ENCODE peak calls at places on chromosomes 3 and 15, in ten cellular contexts. R is GM12891, C is H1, E is sigmoid colon, B is Peyer's patch, W is adrenal gland, I is gastrocnemius medialis, Y is heart left ventricle, P is transverse colon, G is IMR-90. D is an unnamed sample.

GRCh38 chr15:70435872-70436271 is 327.5 kb downstream of the UACA start:
- DNase-seq in R (no peak), G (no peak), W (no peak), B (peak; percentile 15), E (no peak), C (no peak), Y (no peak), P (no peak), I (no peak), D (no peak)

GRCh38 chr3:130508970-130509369 is 8.0 kb upstream of the COL6A6 start:
- DNase-seq in C (no peak), R (no peak), Y (peak; percentile 72), B (no peak), W (no peak), G (no peak), P (no peak), I (no peak), E (no peak), D (no peak)

GRCh38 chr3:71433631-71434030 is 149.9 kb downstream of the FOXP1 start:
- DNase-seq in W (no peak), R (no peak), Y (no peak), I (no peak), G (no peak), C (no peak), B (no peak), P (no peak), E (no peak), D (no peak)

GRCh38 chr3:30221622-30222021 is 384.8 kb upstream of the TGFBR2 start:
- DNase-seq in E (no peak), B (no peak), W (no peak), C (no peak), P (no peak), I (no peak), Y (no peak), G (peak; percentile 32), R (no peak), D (no peak)

GRCh38 chr3:113271189-113271588 is 59.8 kb downstream of the BOC start:
- DNase-seq in I (no peak), W (no peak), P (no peak), G (no peak), C (no peak), Y (no peak), R (no peak), E (peak; percentile 59), B (no peak), D (peak; percentile 84)

GRCh38 chr3:103791786-103792515 is 1357.1 kb downstream of the ZPLD1 start:
- DNase-seq in C (no peak), P (no peak), R (no peak), B (no peak), E (no peak), I (no peak), Y (no peak), G (no peak), W (no peak), D (no peak)

GRCh38 chr3:107404727-107405519 is 27.7 kb downstream of the CCDC54 start:
- DNase-seq in E (no peak), C (no peak), B (no peak), I (no peak), P (no peak), Y (no peak), R (no peak), G (peak; percentile 65), W (no peak), D (no peak)

GRCh38 chr3:111667621-111668239 is 72.6 kb upstream of the ZBED2 start:
- DNase-seq in B (peak; percentile 81), G (peak; percentile 69), R (peak; percentile 39), I (peak; percentile 22), W (peak; percentile 48), P (peak; percentile 41), C (no peak), E (no peak), Y (peak; percentile 49), D (peak; percentile 48)

DNA sequence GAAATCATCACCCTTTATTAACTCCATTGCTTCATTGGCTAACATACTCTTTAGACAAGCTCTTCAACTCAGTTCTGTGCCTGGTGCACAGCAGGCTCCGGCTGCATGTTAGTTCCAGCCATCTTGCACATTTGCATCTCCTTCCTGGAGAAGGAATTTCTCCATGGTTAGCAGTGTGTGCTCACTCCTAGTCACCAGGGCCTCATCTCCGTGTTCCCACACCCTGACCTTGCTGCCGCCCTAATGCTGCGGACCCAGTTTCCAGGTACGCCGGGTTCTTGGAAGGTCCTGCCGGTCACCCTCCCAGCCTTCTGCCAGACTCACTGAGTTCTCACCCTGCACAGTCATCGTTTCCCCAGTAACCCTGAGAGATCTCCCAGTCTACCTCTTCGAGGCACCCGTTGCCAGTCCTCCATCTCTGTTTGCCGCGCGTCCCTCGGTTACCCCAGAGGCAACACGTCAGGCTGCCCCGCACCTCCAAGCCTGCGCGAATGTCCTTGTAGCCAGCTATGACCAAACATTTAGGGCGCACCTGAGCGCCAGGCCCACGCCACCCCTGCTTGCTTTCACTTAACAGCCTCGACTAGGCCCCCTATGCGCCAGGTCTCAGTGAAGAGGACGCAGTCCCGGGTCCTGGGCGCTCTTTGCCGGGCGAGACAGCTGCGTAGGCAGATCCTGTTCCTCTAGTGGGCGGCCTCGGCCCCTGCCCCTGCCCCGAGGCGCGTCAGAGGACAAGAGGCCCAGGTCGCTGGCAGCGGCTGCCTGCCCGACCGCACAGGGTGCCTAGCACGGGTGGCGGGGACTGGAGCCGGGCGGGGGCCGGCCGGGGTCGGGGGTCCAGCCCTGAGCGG is 744 bp upstream of the ZNF592 start:
- DNase-seq in Y (peak; percentile 90), I (peak; percentile 74), P (peak; percentile 78), G (peak; percentile 60), B (peak; percentile 89), C (peak; percentile 89), R (no peak), E (peak; percentile 89), W (peak; percentile 82), D (peak; percentile 95)
- TF ChIP-seq POLR2A in Y (peak; percentile 39), I (peak; percentile 20), P (peak; percentile 93), G (no peak), B (peak; percentile 87), C (peak; percentile 68), R (peak; percentile 23), E (no peak), W (no peak), D (no peak)

DNA sequence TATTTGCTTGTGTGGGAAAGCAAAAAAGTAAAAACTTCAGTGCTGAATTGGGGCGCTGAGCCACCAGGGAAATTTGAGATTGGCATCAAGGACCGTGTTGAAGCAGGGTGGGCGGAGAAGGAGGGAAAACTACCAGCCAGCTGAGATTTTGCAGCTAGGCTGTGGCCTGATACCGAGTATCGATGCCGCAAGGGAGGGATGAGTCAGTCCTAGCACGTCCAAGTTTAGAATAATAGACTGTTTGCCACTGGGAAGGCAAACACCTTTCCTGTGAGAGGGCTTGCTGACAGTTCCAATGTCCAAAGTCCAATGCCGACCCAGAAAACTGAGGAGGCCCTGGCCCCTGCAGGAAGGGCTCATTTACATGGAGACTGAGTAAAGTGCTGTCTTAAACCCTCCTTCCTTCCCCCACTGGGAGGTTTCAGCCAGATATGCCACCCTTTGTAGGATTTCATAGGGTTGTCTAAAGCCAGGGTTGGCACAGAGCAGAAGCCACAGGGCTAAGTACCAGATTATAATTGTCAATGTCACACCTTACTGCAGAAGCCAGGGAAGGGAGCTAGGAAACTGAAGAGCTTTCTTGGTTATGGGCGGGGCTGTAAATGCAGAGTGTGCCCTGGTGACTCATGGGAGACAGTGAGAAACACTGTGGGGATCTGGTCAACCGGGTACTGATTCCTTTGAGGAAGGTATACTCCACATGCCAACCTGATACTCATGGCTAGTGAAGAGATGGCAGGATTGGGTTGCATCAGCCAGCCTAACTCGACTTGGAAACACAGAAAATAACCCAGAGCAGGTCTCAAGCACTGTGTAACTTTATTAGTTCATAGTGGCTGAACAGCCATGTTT is 28.4 kb upstream of the PIK3CB start:
- DNase-seq in B (peak; percentile 87), C (peak; percentile 53), I (peak; percentile 12), R (no peak), E (no peak), Y (no peak), G (peak; percentile 76), W (peak; percentile 43), P (peak; percentile 74), D (peak; percentile 46)
- TF ChIP-seq POLR2A in B (no peak), C (peak; percentile 66), I (no peak), R (no peak), E (no peak), Y (no peak), G (no peak), W (no peak), P (peak; percentile 50), D (no peak)

GRCh38 chr15:66293085-66293418 is 316 bp upstream of the DIS3L start:
- DNase-seq in E (no peak), W (no peak), C (no peak), P (no peak), G (no peak), Y (no peak), B (no peak), I (no peak), R (no peak), D (no peak)

GRCh38 chr15:66293419-66294156 is at the start of gene DIS3L:
- DNase-seq in R (peak; percentile 68), G (peak; percentile 20), W (peak; percentile 52), C (peak; percentile 80), Y (peak; percentile 82), P (peak; percentile 75), B (peak; percentile 82), E (peak; percentile 75), I (peak; percentile 25), D (peak; percentile 91)

GRCh38 chr15:66292261-66293084 is 895 bp upstream of the DIS3L start:
- DNase-seq in I (no peak), P (no peak), G (no peak), R (no peak), B (no peak), C (no peak), Y (no peak), E (no peak), W (no peak), D (peak; percentile 53)

GRCh38 chr15:66294932-66295235 is 1.5 kb downstream of the DIS3L start:
- DNase-seq in R (no peak), E (no peak), W (no peak), B (no peak), Y (no peak), C (no peak), G (peak; percentile 55), I (no peak), P (no peak), D (no peak)

DNA sequence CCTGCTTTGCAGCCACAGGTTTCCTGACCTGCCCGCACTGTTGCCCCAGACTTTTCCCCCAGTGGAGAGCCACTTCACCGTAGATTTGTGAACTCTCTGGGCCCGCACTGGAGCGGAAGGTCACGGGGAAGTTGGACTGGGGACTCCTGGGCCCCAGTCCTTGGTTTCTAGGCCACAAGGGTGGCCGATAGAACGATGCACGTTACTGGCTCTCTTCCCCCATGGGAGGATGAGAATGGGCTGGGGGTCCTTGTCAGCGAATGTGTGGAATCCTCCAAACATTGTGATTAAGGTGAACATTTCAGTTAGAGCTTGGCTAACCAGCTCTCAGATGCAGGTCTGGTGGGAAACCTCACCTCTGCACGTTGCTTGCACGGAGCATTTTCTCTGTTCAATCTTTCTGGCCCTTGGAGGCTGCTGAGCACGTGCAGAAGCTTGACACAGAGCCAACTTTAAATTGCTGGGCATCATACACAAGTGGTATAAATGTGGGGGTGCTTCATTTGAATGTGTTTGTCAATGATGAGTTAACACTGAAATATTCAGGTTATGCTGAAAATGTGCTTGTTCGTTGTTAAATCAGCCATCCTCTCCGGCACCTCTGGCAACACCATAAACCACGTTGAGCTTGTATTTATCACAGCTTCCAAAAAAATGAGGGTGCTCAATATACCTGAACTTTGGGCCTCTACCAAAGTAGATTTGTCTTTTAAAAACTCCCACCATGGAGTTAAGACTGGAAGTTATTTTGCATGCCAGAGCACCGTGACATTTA is 976 bp downstream of the DIS3L start:
- DNase-seq in B (peak; percentile 55), Y (no peak), I (no peak), C (no peak), E (no peak), W (peak; percentile 34), R (peak; percentile 22), G (peak; percentile 66), P (peak; percentile 42), D (no peak)
- TF ChIP-seq POLR2A in B (no peak), Y (no peak), I (no peak), C (no peak), E (no peak), W (no peak), R (no peak), G (no peak), P (peak; percentile 8), D (no peak)

GRCh38 chr3:58063424-58063823 is 55.2 kb downstream of the FLNB start:
- DNase-seq in G (peak; percentile 86), I (no peak), R (no peak), E (peak; percentile 89), B (peak; percentile 64), C (no peak), W (peak; percentile 63), Y (no peak), P (peak; percentile 60), D (peak; percentile 47)

GRCh38 chr3:58062469-58062868 is 54.2 kb downstream of the FLNB start:
- DNase-seq in Y (no peak), B (no peak), P (no peak), I (no peak), C (no peak), G (no peak), E (no peak), R (no peak), W (no peak), D (no peak)

GRCh38 chr3:58063022-58063421 is 54.8 kb downstream of the FLNB start:
- DNase-seq in Y (no peak), E (no peak), R (no peak), W (no peak), P (no peak), C (no peak), G (no peak), B (no peak), I (no peak), D (no peak)

GRCh38 chr3:58058654-58059263 is 50.5 kb downstream of the FLNB start:
- DNase-seq in G (peak; percentile 87), R (no peak), W (no peak), B (no peak), E (no peak), C (no peak), Y (no peak), I (no peak), P (no peak), D (no peak)

GRCh38 chr3:58059349-58060321 is 51.4 kb downstream of the FLNB start:
- DNase-seq in E (peak; percentile 91), P (peak; percentile 64), C (no peak), I (no peak), Y (no peak), W (peak; percentile 91), R (no peak), B (peak; percentile 68), G (peak; percentile 99), D (no peak)
- TF ChIP-seq POLR2A in E (peak; percentile 75), P (peak; percentile 51), C (no peak), I (no peak), Y (no peak), W (peak; percentile 52), R (no peak), B (no peak), G (peak; percentile 89), D (no peak)

D was measured in lower leg skin.